ENCODE peak calls at places on chromosome 20, in nine cellular contexts. P, G, I, Z, N, A, W, F and K are unnamed samples.

GRCh38 chr20:38875170-38875993 is 50.8 kb upstream of the FAM83D start:
- DNase-seq in P (no peak), G (no peak), I (no peak), Z (no peak), N (peak), A (peak), W (peak), F (peak), K (no peak)

GRCh38 chr20:44050925-44051660 is 135.9 kb downstream of the JPH2 start:
- DNase-seq in P (no peak), G (no peak), I (no peak), Z (no peak), N (no peak), A (no peak), W (no peak), F (no peak), K (peak)

GRCh38 chr20:45087814-45088213 is 13.1 kb downstream of the KCNS1 start:
- DNase-seq in P (no peak), G (no peak), I (no peak), Z (no peak), N (no peak), A (no peak), W (no peak), F (no peak), K (no peak)

GRCh38 chr20:19973920-19974620 is 43.1 kb upstream of the NAA20 start:
- DNase-seq in P (peak), G (no peak), I (peak), Z (peak), N (no peak), A (peak), W (peak), F (peak), K (peak)

GRCh38 chr20:17640875-17641378 is 41.1 kb downstream of the RRBP1 start:
- DNase-seq in P (no peak), G (no peak), I (no peak), Z (no peak), N (no peak), A (no peak), W (no peak), F (no peak), K (no peak)

GRCh38 chr20:42641886-42642285 is 547.8 kb downstream of the PTPRT start:
- DNase-seq in P (no peak), G (no peak), I (no peak), Z (no peak), N (no peak), A (no peak), W (no peak), F (no peak), K (no peak)

GRCh38 chr20:46401478-46401860 is 4.9 kb downstream of the ELMO2 start:
- DNase-seq in P (no peak), G (no peak), I (no peak), Z (no peak), N (no peak), A (no peak), W (no peak), F (peak), K (no peak)

GRCh38 chr20:58690851-58691250 is 1.7 kb upstream of the NPEPL1 start:
- DNase-seq in P (no peak), G (no peak), I (no peak), Z (no peak), N (no peak), A (no peak), W (peak), F (no peak), K (no peak)

GRCh38 chr20:24770628-24771556 is 178.2 kb upstream of the CST7 start:
- DNase-seq in P (no peak), G (no peak), I (no peak), Z (no peak), N (no peak), A (peak), W (no peak), F (no peak), K (no peak)

GRCh38 chr20:48733296-48733790 is 94.5 kb downstream of the PREX1 start:
- DNase-seq in P (peak), G (no peak), I (no peak), Z (no peak), N (no peak), A (no peak), W (no peak), F (peak), K (no peak)